ENCODE peak calls at places on chromosomes 13 and 19, in seven cellular contexts. Q, F, E, S, C, H and D are unnamed samples. For H3K9me3 and H3K4me1, the result is how much of the 10 kb centered on the place peaks cover.

GRCh38 chr19:10219678-10220077 is 11.5 kb downstream of the S1PR2 start:
- DNase-seq in F (no peak), E (no peak), H (no peak), C (peak), Q (no peak), S (no peak), D (peak)

GRCh38 chr13:26996965-26997752 is 174.5 kb downstream of the USP12 start:
- DNase-seq in Q (no peak), E (no peak), H (no peak), F (no peak), C (no peak), S (no peak), D (no peak)

GRCh38 chr19:17677002-17677401 is 11.2 kb downstream of the UNC13A start:
- DNase-seq in H (no peak), F (no peak), C (no peak), Q (no peak), E (no peak), S (no peak), D (no peak)

GRCh38 chr19:29837448-29837961 is 25.7 kb downstream of the CCNE1 start:
- DNase-seq in Q (no peak), S (no peak), H (no peak), F (no peak), E (no peak), C (no peak), D (no peak)

GRCh38 chr19:32061304-32061703 is 284.1 kb upstream of the ZNF507 start:
- DNase-seq in E (no peak), H (no peak), S (no peak), Q (no peak), F (no peak), C (no peak), D (no peak)

GRCh38 chr19:55549500-55550320 is 4.4 kb upstream of the SBK3 start:
- DNase-seq in H (peak), Q (no peak), E (peak), F (no peak), S (no peak), C (peak), D (peak)

GRCh38 chr13:102395174-102395573 is 6.7 kb downstream of the FGF14 start:
- DNase-seq in F (no peak), H (no peak), Q (no peak), E (no peak), C (no peak), S (no peak), D (no peak)

GRCh38 chr19:45653634-45654033 is 14.4 kb upstream of the GIPR start:
- DNase-seq in S (no peak), F (no peak), H (peak), Q (no peak), E (no peak), C (no peak), D (no peak)

GRCh38 chr19:47765522-47766358 is 12.8 kb upstream of the SELENOW start:
- DNase-seq in E (peak), Q (peak), S (no peak), H (peak), F (peak), C (peak), D (peak)

GRCh38 chr19:42466521-42467436 is 24.0 kb upstream of the CXCL17 start:
- DNase-seq in C (no peak), Q (no peak), H (no peak), F (no peak), S (no peak), E (no peak), D (peak)

GRCh38 chr13:78589206-78589605 is 14.1 kb downstream of the POU4F1 start:
- DNase-seq in C (peak), Q (peak), H (peak), S (no peak), F (no peak), E (no peak), D (no peak)

GRCh38 chr13:58712191-58712590 is 1080.6 kb downstream of the PCDH17 start:
- DNase-seq in Q (no peak), S (no peak), C (peak), H (no peak), E (no peak), F (no peak), D (no peak)

GRCh38 chr19:18002347-18002850 is 5.6 kb upstream of the ARRDC2 start:
- DNase-seq in F (no peak), E (peak), C (no peak), Q (no peak), H (peak), S (no peak), D (no peak)

GRCh38 chr19:51064534-51065220 is at the start of gene KLK13:
- DNase-seq in Q (no peak), S (no peak), E (peak), H (peak), C (no peak), F (no peak), D (no peak)

GRCh38 chr19:13110099-13110610 is 6.4 kb downstream of the TRMT1 start:
- DNase-seq in C (no peak), S (no peak), E (no peak), H (no peak), F (no peak), Q (no peak), D (no peak)

GRCh38 chr19:55437410-55437809 is 5.7 kb downstream of the SHISA7 start:
- DNase-seq in Q (no peak), S (peak), E (peak), F (peak), H (peak), C (peak), D (peak)

GRCh38 chr19:43675269-43675879 is 5.4 kb upstream of the PLAUR start:
- DNase-seq in F (peak), H (no peak), E (no peak), Q (peak), C (peak), S (peak), D (peak)

GRCh38 chr13:101149735-101150380 is 266.4 kb downstream of the NALCN start:
- DNase-seq in C (peak), H (no peak), F (no peak), S (no peak), E (no peak), Q (no peak), D (peak)

GRCh38 chr19:10855879-10856522 is 7.8 kb downstream of the C19orf38 start:
- DNase-seq in F (no peak), E (no peak), H (no peak), C (no peak), Q (no peak), S (no peak), D (peak)

GRCh38 chr13:24127116-24127631 is 33.3 kb upstream of the SPATA13 start:
- DNase-seq in C (peak), F (no peak), Q (no peak), H (no peak), E (no peak), S (no peak), D (peak)

GRCh38 chr13:99269627-99270252 is 11.6 kb upstream of the GPR18 start:
- DNase-seq in C (peak), S (no peak), E (no peak), Q (no peak), F (no peak), H (no peak), D (peak)

GRCh38 chr13:45713106-45713690 is 11.1 kb downstream of the CBY2 start:
- DNase-seq in Q (no peak), S (no peak), E (no peak), F (no peak), H (no peak), C (no peak), D (no peak)

GRCh38 chr13:111270126-111270525 is 50.3 kb upstream of the TEX29 start:
- DNase-seq in H (no peak), E (no peak), C (no peak), Q (no peak), F (no peak), S (no peak), D (no peak)
- H3K4me3 ChIP-seq in H (no peak), E (no peak), C (no peak), Q (no peak), F (no peak), S (no peak), D (peak)

GRCh38 chr13:57557979-57558529 is 73.5 kb upstream of the PCDH17 start:
- DNase-seq in H (no peak), S (no peak), E (no peak), Q (no peak), F (no peak), C (peak), D (no peak)
- H3K9me3 ChIP-seq in H (under half), S (under half), E (under half), Q (under half), F (under half), C (under half), D (under half)

GRCh38 chr19:40305403-40305802 is 20.3 kb upstream of the AKT2 start:
- DNase-seq in F (peak), Q (peak), S (peak), E (peak), H (peak), C (peak), D (peak)

GRCh38 chr19:40300668-40301067 is 15.5 kb upstream of the AKT2 start:
- DNase-seq in E (no peak), C (no peak), H (no peak), Q (no peak), F (no peak), S (no peak), D (no peak)

GRCh38 chr19:40303765-40304164 is 18.6 kb upstream of the AKT2 start:
- DNase-seq in E (no peak), Q (no peak), F (no peak), H (no peak), C (no peak), S (no peak), D (no peak)

GRCh38 chr19:40302224-40303011 is 17.3 kb upstream of the AKT2 start:
- DNase-seq in S (no peak), C (no peak), F (no peak), H (no peak), E (no peak), Q (no peak), D (no peak)

GRCh38 chr19:40304306-40304705 is 19.2 kb upstream of the AKT2 start:
- DNase-seq in Q (no peak), C (no peak), E (no peak), S (no peak), F (no peak), H (no peak), D (no peak)
- H3K4me1 ChIP-seq in Q (under half), C (under half), E (under half), S (under half), F (under half), H (under half), D (under half)

DNA sequence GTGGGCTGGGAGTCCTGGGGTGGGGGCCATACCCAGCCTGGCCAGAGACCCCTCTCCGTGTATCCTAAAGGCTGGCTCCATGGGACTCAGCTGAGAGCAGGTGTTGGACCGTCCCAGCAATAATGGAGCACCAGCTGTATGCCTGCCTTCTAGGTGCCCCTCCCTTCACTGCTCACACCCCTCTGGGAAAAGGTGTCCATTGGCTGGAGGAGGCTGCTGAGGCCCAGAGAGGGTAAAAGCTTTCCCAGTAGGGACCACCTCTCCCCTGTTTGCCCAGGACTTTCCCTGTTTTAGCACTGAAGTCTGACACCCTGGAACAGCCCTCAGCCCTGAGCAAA is 3.3 kb upstream of the RAX2 start:
- DNase-seq in E (no peak), H (peak), S (no peak), F (no peak), Q (no peak), C (no peak), D (no peak)
- H3K4me3 ChIP-seq in E (no peak), H (no peak), S (no peak), F (no peak), Q (no peak), C (no peak), D (no peak)

GRCh38 chr13:49240017-49240416 is 7.7 kb upstream of the CDADC1 start:
- DNase-seq in Q (no peak), S (no peak), C (peak), F (no peak), H (no peak), E (no peak), D (peak)

GRCh38 chr13:49238621-49239020 is 9.1 kb upstream of the CDADC1 start:
- DNase-seq in C (no peak), Q (no peak), F (no peak), H (no peak), E (no peak), S (no peak), D (no peak)

GRCh38 chr13:49235856-49236431 is 11.8 kb upstream of the CDADC1 start:
- DNase-seq in C (no peak), H (no peak), Q (no peak), E (no peak), S (no peak), F (no peak), D (no peak)

GRCh38 chr13:49246850-49247721 is 639 bp upstream of the CDADC1 start:
- DNase-seq in F (no peak), S (no peak), C (no peak), E (no peak), H (no peak), Q (no peak), D (no peak)

GRCh38 chr13:49241296-49241695 is 6.4 kb upstream of the CDADC1 start:
- DNase-seq in F (no peak), E (no peak), Q (no peak), S (no peak), C (no peak), H (no peak), D (no peak)
- H3K9me3 ChIP-seq in F (under half), E (under half), Q (under half), S (under half), C (under half), H (under half), D (under half)

DNA sequence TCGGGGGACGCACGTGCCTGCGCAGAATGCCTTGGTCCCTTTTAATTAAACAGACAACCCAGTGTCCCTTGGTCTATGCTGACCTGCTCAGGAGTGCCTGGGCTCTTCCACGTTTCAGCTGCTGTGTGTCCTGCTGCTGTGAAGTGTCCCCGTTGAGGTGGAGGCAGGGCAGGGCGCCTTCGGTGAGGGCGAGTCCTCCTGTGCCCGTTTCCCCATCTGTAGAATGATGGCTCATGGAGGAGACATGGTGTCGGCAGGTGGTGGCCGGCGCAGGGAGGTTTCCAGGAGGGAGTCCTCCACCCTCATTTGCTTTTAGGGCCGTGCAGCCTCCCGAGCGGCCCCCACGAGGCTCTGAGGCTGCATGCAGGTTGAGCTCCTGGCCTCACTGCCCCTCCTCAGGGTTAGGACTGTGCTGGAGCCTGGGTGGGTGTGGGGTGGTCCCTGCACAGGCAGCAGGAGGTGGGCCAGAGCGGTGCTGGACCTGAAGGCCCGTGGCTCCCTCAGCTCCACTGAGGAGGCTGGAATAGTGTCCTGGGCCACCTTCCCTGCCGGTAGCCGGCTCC is 8.8 kb downstream of the STK11 start:
- DNase-seq in F (no peak), S (peak), C (no peak), H (no peak), Q (peak), E (no peak), D (no peak)
- H3K4me1 ChIP-seq in F (under half), S (half or more), C (under half), H (under half), Q (under half), E (half or more), D (under half)